ENCODE peak calls at places on chromosomes 6 and 20, in six cellular contexts. S is H1, O is IMR-90, T is H9, M is trophoblast cell, A is mesenchymal stem cell. G is an unnamed sample.
A peak's percentile ranks its signal among the peaks of the same experiment; 100 is the strongest.

GRCh38 chr20:50915424-50915823 is 15.8 kb downstream of the ADNP start:
- DNase-seq in S (no peak), O (peak; percentile 49), T (no peak), M (no peak), A (no peak), G (no peak)

GRCh38 chr20:23446505-23446904 is 6.2 kb downstream of the CST11 start:
- DNase-seq in S (no peak), O (peak; percentile 21), T (peak; percentile 75), M (peak; percentile 84), A (peak; percentile 62), G (peak; percentile 51)

GRCh38 chr6:79048611-79049010 is 29.4 kb downstream of the PHIP start:
- DNase-seq in S (no peak), O (peak; percentile 31), T (peak; percentile 37), M (peak; percentile 38), A (peak; percentile 45), G (no peak)

GRCh38 chr20:663315-664090 is 10.5 kb upstream of the SRXN1 start:
- DNase-seq in S (no peak), O (peak; percentile 20), T (peak; percentile 77), M (no peak), A (no peak), G (no peak)

GRCh38 chr20:46583411-46584214 is 33.2 kb upstream of the OCSTAMP start:
- DNase-seq in S (peak; percentile 80), O (no peak), T (peak; percentile 86), M (no peak), A (no peak), G (peak; percentile 79)

GRCh38 chr20:21100590-21101452 is 5.3 kb downstream of the LINC00237 start:
- DNase-seq in S (peak; percentile 60), O (peak; percentile 2), T (peak; percentile 79), M (peak; percentile 12), A (peak; percentile 21), G (peak; percentile 71)

GRCh38 chr6:83815631-83816030 is 37.5 kb upstream of the RIPPLY2 start:
- DNase-seq in S (no peak), O (no peak), T (no peak), M (no peak), A (peak; percentile 42), G (no peak)

GRCh38 chr20:57664476-57664875 is 44.2 kb upstream of the ZBP1 start:
- DNase-seq in S (no peak), O (no peak), T (no peak), M (no peak), A (no peak), G (no peak)

GRCh38 chr20:37270586-37271420 is 9.2 kb upstream of the GHRH start:
- DNase-seq in S (no peak), O (peak; percentile 50), T (no peak), M (peak; percentile 49), A (peak; percentile 19), G (no peak)

GRCh38 chr20:15616626-15617025 is 956.6 kb downstream of the KIF16B start:
- DNase-seq in S (no peak), O (peak; percentile 28), T (no peak), M (peak; percentile 74), A (no peak), G (no peak)

GRCh38 chr6:154219250-154219649 is 137.4 kb downstream of the IPCEF1 start:
- DNase-seq in S (no peak), O (no peak), T (no peak), M (no peak), A (no peak), G (peak; percentile 14)

GRCh38 chr6:129635396-129636164 is 74.4 kb downstream of the ARHGAP18 start:
- DNase-seq in S (no peak), O (peak; percentile 81), T (no peak), M (no peak), A (peak; percentile 49), G (no peak)

GRCh38 chr6:3794092-3794491 is 42.6 kb upstream of the PXDC1 start:
- DNase-seq in S (no peak), O (no peak), T (no peak), M (no peak), A (no peak), G (no peak)

GRCh38 chr6:41200296-41200900 is 551 bp downstream of the TREML2 start:
- DNase-seq in S (no peak), O (no peak), T (no peak), M (no peak), A (peak; percentile 24), G (no peak)

GRCh38 chr6:101114703-101115102 is 233.6 kb upstream of the ASCC3 start:
- DNase-seq in S (no peak), O (peak; percentile 20), T (no peak), M (peak; percentile 47), A (peak; percentile 54), G (peak; percentile 31)

GRCh38 chr6:21597706-21598273 is 4.2 kb downstream of the SOX4 start:
- DNase-seq in S (no peak), O (no peak), T (no peak), M (peak; percentile 39), A (peak; percentile 37), G (no peak)

GRCh38 chr20:5150226-5151076 is 23.6 kb downstream of the CDS2 start:
- DNase-seq in S (no peak), O (peak; percentile 58), T (no peak), M (no peak), A (no peak), G (no peak)

GRCh38 chr20:33110147-33110825 is 30.8 kb downstream of the BPIFB4 start:
- DNase-seq in S (no peak), O (no peak), T (no peak), M (no peak), A (no peak), G (no peak)

GRCh38 chr20:2032168-2032567 is 38.3 kb upstream of the PDYN start:
- DNase-seq in S (no peak), O (no peak), T (no peak), M (no peak), A (no peak), G (peak; percentile 20)

GRCh38 chr6:111462770-111463391 is 20.1 kb downstream of the REV3L start:
- DNase-seq in S (no peak), O (peak; percentile 88), T (no peak), M (peak; percentile 24), A (peak; percentile 87), G (no peak)

GRCh38 chr6:130524552-130524951 is 158.7 kb downstream of the TMEM200A start:
- DNase-seq in S (no peak), O (no peak), T (no peak), M (no peak), A (no peak), G (no peak)

GRCh38 chr20:61706562-61706961 is 359.1 kb downstream of the TAF4 start:
- DNase-seq in S (no peak), O (no peak), T (no peak), M (no peak), A (no peak), G (no peak)

GRCh38 chr6:117373211-117373813 is 52.4 kb downstream of the ROS1 start:
- DNase-seq in S (no peak), O (no peak), T (no peak), M (no peak), A (no peak), G (no peak)

GRCh38 chr6:42547407-42548329 is 16.2 kb upstream of the UBR2 start:
- DNase-seq in S (no peak), O (peak; percentile 73), T (peak; percentile 86), M (peak; percentile 79), A (peak; percentile 75), G (peak; percentile 75)

GRCh38 chr6:33689148-33689494 is 22.4 kb downstream of the UQCC2 start:
- DNase-seq in S (no peak), O (no peak), T (no peak), M (no peak), A (no peak), G (no peak)

GRCh38 chr20:1015181-1015580 is 13.1 kb upstream of the RSPO4 start:
- DNase-seq in S (no peak), O (no peak), T (no peak), M (no peak), A (no peak), G (no peak)

GRCh38 chr20:46013826-46014516 is 5.3 kb downstream of the MMP9 start:
- DNase-seq in S (no peak), O (peak; percentile 32), T (peak; percentile 88), M (peak; percentile 72), A (peak; percentile 33), G (peak; percentile 63)

DNA sequence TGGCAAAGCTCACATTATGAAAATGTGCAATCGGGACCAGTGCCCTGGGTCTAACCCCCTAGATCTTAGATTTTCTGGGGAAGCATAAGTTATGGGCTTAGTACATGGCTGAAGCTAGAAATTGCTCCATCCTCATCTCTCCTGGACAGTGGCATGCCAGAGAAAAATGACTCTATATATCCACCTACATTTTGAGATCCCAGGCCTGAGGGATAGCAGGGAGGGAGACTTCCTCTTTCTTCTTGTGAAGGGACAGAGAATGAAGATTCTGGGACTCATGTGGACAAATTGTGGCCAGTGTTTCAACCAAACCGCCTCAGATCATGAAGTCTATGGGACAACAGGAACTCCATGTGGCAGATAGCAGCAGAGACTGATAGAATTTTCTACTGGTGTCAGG is 35.4 kb downstream of the GSTA2 start:
- DNase-seq in S (no peak), O (no peak), T (no peak), M (no peak), A (no peak), G (no peak)
- H3K14ac ChIP-seq in S (no peak overlapping the region), O (no peak overlapping the region), T (no peak overlapping the region), M (no peak overlapping the region), A (no peak overlapping the region), G (no peak overlapping the region)

GRCh38 chr20:44581515-44581914 is 864 bp upstream of the PKIG start:
- DNase-seq in S (no peak), O (no peak), T (no peak), M (no peak), A (peak; percentile 66), G (no peak)
- H3K4me1 ChIP-seq in S (peaks cover 17% of the 10 kb centered on the region), O (peaks cover 24% of the 10 kb centered on the region), T (peaks cover 15% of the 10 kb centered on the region), M (peaks cover 17% of the 10 kb centered on the region), A (peaks cover 8% of the 10 kb centered on the region), G (peaks cover 23% of the 10 kb centered on the region)

GRCh38 chr6:849075-849506 is 156.2 kb upstream of the EXOC2 start:
- DNase-seq in S (no peak), O (no peak), T (no peak), M (no peak), A (no peak), G (no peak)
- H3K14ac ChIP-seq in S (no peak overlapping the region), O (no peak overlapping the region), T (no peak overlapping the region), M (no peak overlapping the region), A (no peak overlapping the region), G (no peak overlapping the region)

GRCh38 chr6:144351338-144351737 is 66.2 kb downstream of the UTRN start:
- DNase-seq in S (no peak), O (no peak), T (no peak), M (no peak), A (no peak), G (no peak)
- H3K4me1 ChIP-seq in S (peaks cover 13% of the 10 kb centered on the region), O (peaks cover 10% of the 10 kb centered on the region), T (peaks cover 9% of the 10 kb centered on the region), M (peaks cover 12% of the 10 kb centered on the region), A (peaks cover 12% of the 10 kb centered on the region), G (no peaks in the 10 kb centered on the region)

G was measured in neuronal stem cell.